ENCODE peak calls at places on chromosome 21, in nine cellular contexts. One of them, this sample, is unnamed.

GRCh38 chr21:17759546-17760178 is 59.5 kb downstream of the C21orf91 start:
- DNase-seq in heart right ventricle: no peak
- DNase-seq in stimulated activated CD4-positive, alpha-beta T cell treated with anti-CD3 and anti-CD28 coated beads, Interleukin-2, amount 100 ng/mL, for 24 hours: no peak
- DNase-seq in HuH-7.5: no peak
- DNase-seq in foreskin fibroblast: no peak
- DNase-seq in HEK293T: no peak
- DNase-seq in AG08396: no peak
- DNase-seq in stomach: no peak
- DNase-seq in iPS-NIHi11: no peak
- DNase-seq in this sample: no peak

GRCh38 chr21:42655797-42656770 is 2.7 kb downstream of the PDE9A start:
- DNase-seq in heart right ventricle: no peak
- DNase-seq in foreskin fibroblast: no peak
- DNase-seq in HEK293T: no peak
- DNase-seq in stimulated activated CD4-positive, alpha-beta T cell treated with anti-CD3 and anti-CD28 coated beads, Interleukin-2, amount 100 ng/mL, for 24 hours: no peak
- DNase-seq in iPS-NIHi11: no peak
- DNase-seq in HuH-7.5: no peak
- DNase-seq in AG08396: no peak
- DNase-seq in stomach: no peak
- DNase-seq in this sample: no peak

GRCh38 chr21:21101911-21102310 is 103.7 kb downstream of the NCAM2 start:
- DNase-seq in foreskin fibroblast: peak
- DNase-seq in heart right ventricle: no peak
- DNase-seq in HuH-7.5: no peak
- DNase-seq in stimulated activated CD4-positive, alpha-beta T cell treated with anti-CD3 and anti-CD28 coated beads, Interleukin-2, amount 100 ng/mL, for 24 hours: no peak
- DNase-seq in AG08396: peak
- DNase-seq in iPS-NIHi11: peak
- DNase-seq in HEK293T: peak
- DNase-seq in stomach: no peak
- DNase-seq in this sample: no peak

GRCh38 chr21:32702702-32703101 is 25.1 kb downstream of the SYNJ1 start:
- DNase-seq in heart right ventricle: no peak
- DNase-seq in stimulated activated CD4-positive, alpha-beta T cell treated with anti-CD3 and anti-CD28 coated beads, Interleukin-2, amount 100 ng/mL, for 24 hours: no peak
- DNase-seq in foreskin fibroblast: peak
- DNase-seq in iPS-NIHi11: no peak
- DNase-seq in HEK293T: no peak
- DNase-seq in HuH-7.5: no peak
- DNase-seq in AG08396: peak
- DNase-seq in stomach: no peak
- DNase-seq in this sample: no peak

GRCh38 chr21:45228171-45228641 is 59.5 kb downstream of the POFUT2 start:
- DNase-seq in HEK293T: no peak
- DNase-seq in foreskin fibroblast: peak
- DNase-seq in iPS-NIHi11: no peak
- DNase-seq in heart right ventricle: no peak
- DNase-seq in stimulated activated CD4-positive, alpha-beta T cell treated with anti-CD3 and anti-CD28 coated beads, Interleukin-2, amount 100 ng/mL, for 24 hours: peak
- DNase-seq in AG08396: peak
- DNase-seq in HuH-7.5: no peak
- DNase-seq in stomach: no peak
- DNase-seq in this sample: no peak

GRCh38 chr21:32257952-32258785 is 20.7 kb downstream of the MIS18A start:
- DNase-seq in stimulated activated CD4-positive, alpha-beta T cell treated with anti-CD3 and anti-CD28 coated beads, Interleukin-2, amount 100 ng/mL, for 24 hours: peak
- DNase-seq in HuH-7.5: peak
- DNase-seq in stomach: peak
- DNase-seq in iPS-NIHi11: peak
- DNase-seq in foreskin fibroblast: peak
- DNase-seq in heart right ventricle: peak
- DNase-seq in HEK293T: peak
- DNase-seq in AG08396: peak
- DNase-seq in this sample: peak

GRCh38 chr21:46634966-46635323 is 529 bp upstream of the PRMT2 start:
- DNase-seq in HuH-7.5: peak
- DNase-seq in stimulated activated CD4-positive, alpha-beta T cell treated with anti-CD3 and anti-CD28 coated beads, Interleukin-2, amount 100 ng/mL, for 24 hours: no peak
- DNase-seq in stomach: peak
- DNase-seq in AG08396: peak
- DNase-seq in heart right ventricle: peak
- DNase-seq in iPS-NIHi11: peak
- DNase-seq in foreskin fibroblast: peak
- DNase-seq in HEK293T: no peak
- DNase-seq in this sample: peak

GRCh38 chr21:36700961-36701911 is 2.3 kb downstream of the SIM2 start:
- DNase-seq in HEK293T: peak
- DNase-seq in HuH-7.5: no peak
- DNase-seq in stimulated activated CD4-positive, alpha-beta T cell treated with anti-CD3 and anti-CD28 coated beads, Interleukin-2, amount 100 ng/mL, for 24 hours: no peak
- DNase-seq in stomach: no peak
- DNase-seq in foreskin fibroblast: no peak
- DNase-seq in iPS-NIHi11: no peak
- DNase-seq in AG08396: no peak
- DNase-seq in heart right ventricle: no peak
- DNase-seq in this sample: no peak

GRCh38 chr21:16302851-16303282 is 573.1 kb downstream of the USP25 start:
- DNase-seq in AG08396: peak
- DNase-seq in HuH-7.5: peak
- DNase-seq in stomach: no peak
- DNase-seq in stimulated activated CD4-positive, alpha-beta T cell treated with anti-CD3 and anti-CD28 coated beads, Interleukin-2, amount 100 ng/mL, for 24 hours: no peak
- DNase-seq in foreskin fibroblast: peak
- DNase-seq in HEK293T: no peak
- DNase-seq in iPS-NIHi11: no peak
- DNase-seq in heart right ventricle: peak
- DNase-seq in this sample: no peak

GRCh38 chr21:45631540-45631939 is 12.0 kb upstream of the PCBP3 start:
- DNase-seq in stimulated activated CD4-positive, alpha-beta T cell treated with anti-CD3 and anti-CD28 coated beads, Interleukin-2, amount 100 ng/mL, for 24 hours: no peak
- DNase-seq in HEK293T: no peak
- DNase-seq in heart right ventricle: no peak
- DNase-seq in foreskin fibroblast: no peak
- DNase-seq in HuH-7.5: no peak
- DNase-seq in AG08396: no peak
- DNase-seq in stomach: no peak
- DNase-seq in iPS-NIHi11: no peak
- DNase-seq in this sample: no peak